ENCODE peak calls at places on chromosomes 7 and 10, in nine cellular contexts. One of them, this sample, is unnamed.

GRCh38 chr10:73439055-73439454 is 5.7 kb upstream of the MSS51 start:
- DNase-seq in tibial nerve: no peak
- DNase-seq in foreskin fibroblast: peak
- DNase-seq in heart left ventricle: no peak
- DNase-seq in ascending aorta: no peak
- DNase-seq in GM12864: no peak
- DNase-seq in OCI-LY7: no peak
- DNase-seq in osteoblast: no peak
- DNase-seq in GM23338: no peak
- DNase-seq in this sample: no peak

GRCh38 chr10:18713077-18713476 is 53.8 kb downstream of the ARL5B start:
- DNase-seq in tibial nerve: no peak
- DNase-seq in foreskin fibroblast: peak
- DNase-seq in heart left ventricle: no peak
- DNase-seq in ascending aorta: no peak
- DNase-seq in GM12864: no peak
- DNase-seq in OCI-LY7: no peak
- DNase-seq in osteoblast: peak
- DNase-seq in GM23338: no peak
- DNase-seq in this sample: peak

GRCh38 chr10:120688928-120689327 is 162.2 kb upstream of the WDR11 start:
- DNase-seq in tibial nerve: no peak
- DNase-seq in foreskin fibroblast: no peak
- DNase-seq in heart left ventricle: no peak
- DNase-seq in ascending aorta: no peak
- DNase-seq in GM12864: no peak
- DNase-seq in OCI-LY7: no peak
- DNase-seq in osteoblast: no peak
- DNase-seq in GM23338: no peak
- DNase-seq in this sample: no peak

GRCh38 chr7:40815512-40815911 is 680.7 kb downstream of the SUGCT start:
- DNase-seq in tibial nerve: no peak
- DNase-seq in foreskin fibroblast: peak
- DNase-seq in heart left ventricle: no peak
- DNase-seq in ascending aorta: no peak
- DNase-seq in GM12864: no peak
- DNase-seq in OCI-LY7: no peak
- DNase-seq in osteoblast: peak
- DNase-seq in GM23338: no peak
- DNase-seq in this sample: no peak

GRCh38 chr7:786472-787255 is 45.6 kb upstream of the SUN1 start:
- DNase-seq in tibial nerve: peak
- DNase-seq in foreskin fibroblast: peak
- DNase-seq in heart left ventricle: peak
- DNase-seq in ascending aorta: no peak
- DNase-seq in GM12864: no peak
- DNase-seq in OCI-LY7: peak
- DNase-seq in osteoblast: peak
- DNase-seq in GM23338: peak
- DNase-seq in this sample: no peak

GRCh38 chr10:43409385-43410109 is 561 bp upstream of the HNRNPF start:
- DNase-seq in tibial nerve: no peak
- DNase-seq in foreskin fibroblast: no peak
- DNase-seq in heart left ventricle: peak
- DNase-seq in ascending aorta: no peak
- DNase-seq in GM12864: no peak
- DNase-seq in OCI-LY7: no peak
- DNase-seq in osteoblast: no peak
- DNase-seq in GM23338: no peak
- DNase-seq in this sample: no peak

GRCh38 chr10:23171232-23171876 is 20.8 kb upstream of the PTF1A start:
- DNase-seq in tibial nerve: no peak
- DNase-seq in foreskin fibroblast: peak
- DNase-seq in heart left ventricle: no peak
- DNase-seq in ascending aorta: no peak
- DNase-seq in GM12864: no peak
- DNase-seq in OCI-LY7: no peak
- DNase-seq in osteoblast: peak
- DNase-seq in GM23338: peak
- DNase-seq in this sample: no peak

GRCh38 chr10:73785721-73786511 is 510 bp downstream of the ZSWIM8 start:
- DNase-seq in tibial nerve: no peak
- DNase-seq in foreskin fibroblast: peak
- DNase-seq in heart left ventricle: peak
- DNase-seq in ascending aorta: no peak
- DNase-seq in GM12864: no peak
- DNase-seq in OCI-LY7: peak
- DNase-seq in osteoblast: peak
- DNase-seq in GM23338: peak
- DNase-seq in this sample: no peak

GRCh38 chr10:3935933-3936359 is 150.9 kb upstream of the KLF6 start:
- DNase-seq in tibial nerve: no peak
- DNase-seq in foreskin fibroblast: no peak
- DNase-seq in heart left ventricle: no peak
- DNase-seq in ascending aorta: no peak
- DNase-seq in GM12864: no peak
- DNase-seq in OCI-LY7: no peak
- DNase-seq in osteoblast: peak
- DNase-seq in GM23338: no peak
- DNase-seq in this sample: peak

GRCh38 chr7:137242616-137243015 is 100.9 kb downstream of the PTN start:
- DNase-seq in tibial nerve: no peak
- DNase-seq in foreskin fibroblast: no peak
- DNase-seq in heart left ventricle: no peak
- DNase-seq in ascending aorta: no peak
- DNase-seq in GM12864: no peak
- DNase-seq in OCI-LY7: no peak
- DNase-seq in osteoblast: no peak
- DNase-seq in GM23338: no peak
- DNase-seq in this sample: no peak

GRCh38 chr7:130884437-130885417 is 150.7 kb upstream of the KLF14 start:
- DNase-seq in tibial nerve: no peak
- DNase-seq in foreskin fibroblast: no peak
- DNase-seq in heart left ventricle: no peak
- DNase-seq in ascending aorta: no peak
- DNase-seq in GM12864: no peak
- DNase-seq in OCI-LY7: no peak
- DNase-seq in osteoblast: no peak
- DNase-seq in GM23338: no peak
- DNase-seq in this sample: peak

GRCh38 chr7:101248276-101248675 is 3.4 kb upstream of the FIS1 start:
- DNase-seq in tibial nerve: no peak
- DNase-seq in foreskin fibroblast: no peak
- DNase-seq in heart left ventricle: no peak
- DNase-seq in ascending aorta: no peak
- DNase-seq in GM12864: no peak
- DNase-seq in OCI-LY7: no peak
- DNase-seq in osteoblast: no peak
- DNase-seq in GM23338: no peak
- DNase-seq in this sample: no peak

GRCh38 chr7:150451097-150451793 is 815 bp downstream of the GIMAP8 start:
- DNase-seq in tibial nerve: peak
- DNase-seq in foreskin fibroblast: no peak
- DNase-seq in heart left ventricle: peak
- DNase-seq in ascending aorta: no peak
- DNase-seq in GM12864: no peak
- DNase-seq in OCI-LY7: no peak
- DNase-seq in osteoblast: no peak
- DNase-seq in GM23338: no peak
- DNase-seq in this sample: no peak

GRCh38 chr10:100109670-100110069 is 28.0 kb upstream of the CPN1 start:
- DNase-seq in tibial nerve: no peak
- DNase-seq in foreskin fibroblast: no peak
- DNase-seq in heart left ventricle: no peak
- DNase-seq in ascending aorta: no peak
- DNase-seq in GM12864: no peak
- DNase-seq in OCI-LY7: peak
- DNase-seq in osteoblast: no peak
- DNase-seq in GM23338: peak
- DNase-seq in this sample: no peak

GRCh38 chr10:91162050-91162494 is 58.4 kb upstream of the PCGF5 start:
- DNase-seq in tibial nerve: no peak
- DNase-seq in foreskin fibroblast: peak
- DNase-seq in heart left ventricle: peak
- DNase-seq in ascending aorta: no peak
- DNase-seq in GM12864: no peak
- DNase-seq in OCI-LY7: no peak
- DNase-seq in osteoblast: peak
- DNase-seq in GM23338: no peak
- DNase-seq in this sample: no peak

GRCh38 chr10:23630880-23631279 is 192.0 kb downstream of the OTUD1 start:
- DNase-seq in tibial nerve: no peak
- DNase-seq in foreskin fibroblast: no peak
- DNase-seq in heart left ventricle: no peak
- DNase-seq in ascending aorta: no peak
- DNase-seq in GM12864: no peak
- DNase-seq in OCI-LY7: no peak
- DNase-seq in osteoblast: no peak
- DNase-seq in GM23338: peak
- DNase-seq in this sample: peak

GRCh38 chr7:28178537-28178936 is 2.1 kb downstream of the JAZF1 start:
- DNase-seq in tibial nerve: no peak
- DNase-seq in foreskin fibroblast: no peak
- DNase-seq in heart left ventricle: no peak
- DNase-seq in ascending aorta: no peak
- DNase-seq in GM12864: no peak
- DNase-seq in OCI-LY7: no peak
- DNase-seq in osteoblast: peak
- DNase-seq in GM23338: no peak
- DNase-seq in this sample: no peak
- H3K4me3 ChIP-seq in tibial nerve: peak
- H3K4me3 ChIP-seq in foreskin fibroblast: peak
- H3K4me3 ChIP-seq in heart left ventricle: no peak
- H3K4me3 ChIP-seq in ascending aorta: peak
- H3K4me3 ChIP-seq in GM12864: no peak
- H3K4me3 ChIP-seq in OCI-LY7: peak
- H3K4me3 ChIP-seq in osteoblast: peak
- H3K4me3 ChIP-seq in GM23338: peak
- H3K4me3 ChIP-seq in this sample: peak

DNA sequence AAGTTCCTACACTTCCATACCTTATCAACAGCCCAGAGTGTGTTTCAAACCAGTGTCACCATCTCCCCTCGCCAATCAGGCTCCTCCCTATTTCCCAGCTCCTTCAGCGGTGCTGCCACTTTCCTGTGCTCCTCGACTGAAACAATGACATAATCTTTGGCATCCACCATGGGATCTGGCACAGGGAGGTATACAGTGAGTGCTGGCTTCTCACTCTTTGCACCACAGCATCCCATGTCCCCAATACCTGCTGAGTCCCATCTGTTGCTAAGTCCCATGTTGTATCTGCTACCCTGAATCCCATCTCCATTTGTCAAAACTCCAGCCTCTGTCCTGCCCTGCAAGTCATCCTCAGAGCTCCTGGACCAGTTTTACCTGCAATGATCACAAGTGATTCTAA is 15.4 kb downstream of the PAXIP1 start:
- DNase-seq in tibial nerve: no peak
- DNase-seq in foreskin fibroblast: no peak
- DNase-seq in heart left ventricle: no peak
- DNase-seq in ascending aorta: no peak
- DNase-seq in GM12864: no peak
- DNase-seq in OCI-LY7: no peak
- DNase-seq in osteoblast: no peak
- DNase-seq in GM23338: no peak
- DNase-seq in this sample: no peak
- TF ChIP-seq CTCF in tibial nerve: no peak
- TF ChIP-seq CTCF in foreskin fibroblast: no peak
- TF ChIP-seq CTCF in heart left ventricle: no peak
- TF ChIP-seq CTCF in ascending aorta: no peak
- TF ChIP-seq CTCF in GM12864: no peak
- TF ChIP-seq CTCF in OCI-LY7: no peak
- TF ChIP-seq CTCF in osteoblast: no peak
- TF ChIP-seq CTCF in GM23338: no peak
- TF ChIP-seq CTCF in this sample: no peak

DNA sequence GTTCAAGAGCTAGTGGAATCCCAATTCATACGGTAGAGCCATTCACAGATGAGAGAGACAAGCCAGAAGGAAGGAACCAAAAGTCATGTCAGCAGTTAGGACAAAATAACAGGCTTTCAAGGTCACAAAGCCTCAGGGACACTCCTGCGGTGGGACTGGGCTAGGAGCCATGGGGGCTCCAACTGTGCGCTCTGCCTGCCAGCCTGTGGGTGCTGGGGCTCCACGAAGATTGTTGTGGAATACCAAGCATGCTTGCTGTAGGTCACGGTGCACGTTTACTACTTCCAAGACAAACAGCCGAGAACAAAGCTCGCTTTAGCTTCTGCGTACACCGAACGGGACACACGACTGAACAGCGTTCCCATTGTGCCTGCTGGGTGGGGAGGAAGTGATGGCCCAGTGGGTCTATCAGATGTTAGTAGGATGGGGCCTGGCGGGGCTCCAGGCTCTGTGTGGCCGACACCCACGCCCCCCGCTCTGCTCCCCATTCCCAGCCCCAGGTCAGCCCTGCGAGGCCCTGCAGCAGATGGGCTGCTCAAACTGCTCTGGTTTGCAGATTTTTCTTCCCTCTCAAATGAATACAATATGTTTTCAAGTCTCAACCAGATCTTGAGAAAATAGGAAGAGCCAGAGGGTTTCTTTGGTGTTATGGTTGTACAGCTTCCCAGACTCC is 158.9 kb downstream of the EGFR start:
- DNase-seq in tibial nerve: peak
- DNase-seq in foreskin fibroblast: peak
- DNase-seq in heart left ventricle: peak
- DNase-seq in ascending aorta: no peak
- DNase-seq in GM12864: no peak
- DNase-seq in OCI-LY7: no peak
- DNase-seq in osteoblast: peak
- DNase-seq in GM23338: no peak
- DNase-seq in this sample: no peak
- H3K4me3 ChIP-seq in tibial nerve: no peak
- H3K4me3 ChIP-seq in foreskin fibroblast: no peak
- H3K4me3 ChIP-seq in heart left ventricle: no peak
- H3K4me3 ChIP-seq in ascending aorta: peak
- H3K4me3 ChIP-seq in GM12864: no peak
- H3K4me3 ChIP-seq in OCI-LY7: no peak
- H3K4me3 ChIP-seq in osteoblast: no peak
- H3K4me3 ChIP-seq in GM23338: no peak
- H3K4me3 ChIP-seq in this sample: no peak

DNA sequence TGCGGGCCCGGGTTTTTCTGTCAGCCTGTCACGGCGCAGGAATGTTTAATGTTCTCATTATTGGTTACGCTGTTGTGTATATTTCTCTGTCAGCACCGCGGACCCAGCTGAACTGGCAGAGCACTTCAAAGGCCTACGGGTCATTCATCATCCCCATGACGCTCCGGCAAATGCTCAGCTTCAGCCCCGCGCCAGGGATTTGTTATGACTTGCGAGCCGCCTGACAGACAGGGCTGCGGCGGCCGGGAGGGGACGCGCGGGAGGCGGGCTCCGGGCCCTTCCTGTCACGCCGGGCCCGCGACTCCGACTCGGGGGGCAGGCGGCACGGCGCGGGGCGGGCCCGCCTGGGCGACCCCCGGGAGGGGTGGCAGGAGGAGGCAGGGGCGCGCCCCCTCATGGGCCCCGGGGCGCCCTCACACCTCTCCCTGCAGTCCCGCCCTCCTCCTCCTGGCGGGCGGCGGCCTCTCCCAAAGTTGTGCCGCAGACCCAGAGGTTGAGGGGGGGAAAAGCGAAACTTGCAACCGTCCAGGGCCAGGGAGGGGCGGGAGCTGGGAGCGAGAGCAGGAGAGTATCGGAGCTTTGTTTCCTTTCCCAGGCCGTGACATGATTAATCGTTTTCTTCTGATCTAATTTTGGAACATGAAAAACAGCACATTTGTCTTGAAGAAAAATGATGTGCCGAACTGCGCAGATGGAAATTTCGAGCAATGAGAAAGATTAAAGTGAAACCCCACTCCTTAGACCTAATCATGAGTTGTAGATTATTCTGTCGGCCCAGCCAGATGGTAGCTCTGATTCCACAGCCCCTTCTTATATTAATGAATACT is 59.3 kb upstream of the COMTD1 start:
- DNase-seq in tibial nerve: peak
- DNase-seq in foreskin fibroblast: peak
- DNase-seq in heart left ventricle: peak
- DNase-seq in ascending aorta: peak
- DNase-seq in GM12864: no peak
- DNase-seq in OCI-LY7: no peak
- DNase-seq in osteoblast: peak
- DNase-seq in GM23338: peak
- DNase-seq in this sample: no peak
- TF ChIP-seq CTCF in tibial nerve: peak
- TF ChIP-seq CTCF in foreskin fibroblast: no peak
- TF ChIP-seq CTCF in heart left ventricle: peak
- TF ChIP-seq CTCF in ascending aorta: no peak
- TF ChIP-seq CTCF in GM12864: peak
- TF ChIP-seq CTCF in OCI-LY7: no peak
- TF ChIP-seq CTCF in osteoblast: no peak
- TF ChIP-seq CTCF in GM23338: no peak
- TF ChIP-seq CTCF in this sample: no peak